ENCODE peak calls at places on chromosome 6, in four cellular contexts. N is CD4-positive, alpha-beta memory T cell; J is progenitor cell of endocrine pancreas; E is germinal center. H is an unnamed sample.

GRCh38 chr6:121614115-121614514 is 178.7 kb downstream of the GJA1 start:
- DNase-seq in N (no peak), J (no peak), E (no peak), H (no peak)

GRCh38 chr6:75101896-75102680 is 103.8 kb downstream of the COL12A1 start:
- DNase-seq in N (no peak), J (no peak), E (no peak), H (no peak)

GRCh38 chr6:139124887-139125672 is 9.8 kb upstream of the HECA start:
- DNase-seq in N (peak), J (no peak), E (peak), H (peak)

GRCh38 chr6:98486052-98486451 is 348.3 kb upstream of the POU3F2 start:
- DNase-seq in N (no peak), J (no peak), E (no peak), H (peak)

GRCh38 chr6:33057222-33058150 is 16.0 kb downstream of the HLA-DPA1 start:
- DNase-seq in N (no peak), J (no peak), E (no peak), H (no peak)

GRCh38 chr6:138520463-138520862 is 21.2 kb upstream of the NHSL1 start:
- DNase-seq in N (no peak), J (no peak), E (peak), H (no peak)

GRCh38 chr6:40436685-40437604 is 150.2 kb downstream of the LRFN2 start:
- DNase-seq in N (no peak), J (no peak), E (no peak), H (no peak)

GRCh38 chr6:2799936-2800527 is 34.8 kb downstream of the WRNIP1 start:
- DNase-seq in N (peak), J (no peak), E (no peak), H (no peak)

GRCh38 chr6:125267806-125268523 is 33.8 kb downstream of the HDDC2 start:
- DNase-seq in N (no peak), J (no peak), E (no peak), H (no peak)

GRCh38 chr6:148524976-148525375 is 182.3 kb downstream of the SASH1 start:
- DNase-seq in N (no peak), J (no peak), E (no peak), H (no peak)

GRCh38 chr6:1910621-1911407 is 301.1 kb downstream of the FOXC1 start:
- DNase-seq in N (no peak), J (no peak), E (no peak), H (no peak)

GRCh38 chr6:149264629-149265028 is 52.9 kb upstream of the TAB2 start:
- DNase-seq in N (peak), J (no peak), E (no peak), H (peak)

GRCh38 chr6:110813813-110814487 is 1.3 kb downstream of the CDK19 start:
- DNase-seq in N (peak), J (no peak), E (peak), H (peak)

GRCh38 chr6:3457710-3458605 is 1.1 kb upstream of the SLC22A23 start:
- DNase-seq in N (no peak), J (no peak), E (no peak), H (peak)

GRCh38 chr6:126040826-126041225 is 54.5 kb downstream of the TRMT11 start:
- DNase-seq in N (no peak), J (no peak), E (no peak), H (no peak)

GRCh38 chr6:90274481-90275030 is 22.1 kb downstream of the BACH2 start:
- DNase-seq in N (peak), J (no peak), E (peak), H (peak)

GRCh38 chr6:118285791-118286190 is 262.3 kb upstream of the PLN start:
- DNase-seq in N (no peak), J (no peak), E (no peak), H (no peak)

GRCh38 chr6:1070085-1070521 is 241.8 kb upstream of the FOXQ1 start:
- DNase-seq in N (no peak), J (no peak), E (no peak), H (no peak)

GRCh38 chr6:160131636-160132296 is 10.2 kb downstream of the SLC22A1 start:
- DNase-seq in N (no peak), J (no peak), E (no peak), H (no peak)

GRCh38 chr6:7730852-7731251 is 5.0 kb downstream of the BMP6 start:
- DNase-seq in N (no peak), J (no peak), E (no peak), H (no peak)

GRCh38 chr6:163716690-163717089 is 302.2 kb downstream of the QKI start:
- DNase-seq in N (no peak), J (no peak), E (peak), H (no peak)

GRCh38 chr6:18432180-18432579 is 45.0 kb downstream of the RNF144B start:
- DNase-seq in N (no peak), J (no peak), E (no peak), H (no peak)

GRCh38 chr6:15247750-15248450 is 2.0 kb downstream of the JARID2 start:
- DNase-seq in N (peak), J (peak), E (peak), H (peak)

GRCh38 chr6:167581637-167582036 is 245.1 kb upstream of the AFDN start:
- DNase-seq in N (no peak), J (no peak), E (no peak), H (no peak)

GRCh38 chr6:37174196-37174514 is 4.2 kb downstream of the PIM1 start:
- DNase-seq in N (no peak), J (no peak), E (no peak), H (no peak)

GRCh38 chr6:149766156-149766768 is 16.7 kb downstream of the PCMT1 start:
- DNase-seq in N (no peak), J (no peak), E (no peak), H (no peak)

GRCh38 chr6:28988536-28989415 is 16.3 kb downstream of the ZNF311 start:
- DNase-seq in N (peak), J (peak), E (peak), H (peak)

GRCh38 chr6:161369339-161369738 is 95.5 kb upstream of the AGPAT4 start:
- DNase-seq in N (no peak), J (no peak), E (no peak), H (no peak)

GRCh38 chr6:20211941-20212391 is 303 bp downstream of the MBOAT1 start:
- DNase-seq in N (peak), J (no peak), E (no peak), H (peak)

GRCh38 chr6:119609865-119610264 is 260.3 kb upstream of the MAN1A1 start:
- DNase-seq in N (no peak), J (no peak), E (no peak), H (no peak)

GRCh38 chr6:100897671-100898070 is 16.5 kb upstream of the ASCC3 start:
- DNase-seq in N (no peak), J (no peak), E (no peak), H (no peak)

GRCh38 chr6:105345506-105345905 is 57.4 kb downstream of the PREP start:
- DNase-seq in N (no peak), J (no peak), E (no peak), H (peak)

GRCh38 chr6:97053643-97054411 is 129.3 kb downstream of the KLHL32 start:
- DNase-seq in N (no peak), J (no peak), E (no peak), H (peak)

GRCh38 chr6:89412071-89413005 is at the start of gene RRAGD:
- DNase-seq in N (peak), J (peak), E (peak), H (peak)

GRCh38 chr6:108884211-108885059 is 36.2 kb downstream of the ARMC2 start:
- DNase-seq in N (no peak), J (no peak), E (no peak), H (no peak)

GRCh38 chr6:101083533-101084172 is 202.5 kb upstream of the ASCC3 start:
- DNase-seq in N (no peak), J (no peak), E (no peak), H (peak)